ENCODE peak calls at places on chromosomes 16 and 17, in six cellular contexts. X, Z, S, M, T and J are unnamed samples.

GRCh38 chr17:31492880-31493655 is 101.6 kb downstream of the RAB11FIP4 start:
- DNase-seq in X (no peak), T (no peak), S (no peak), Z (no peak), M (no peak), J (no peak)

GRCh38 chr16:84603115-84603816 is 14.6 kb downstream of the COTL1 start:
- DNase-seq in S (peak; percentile 89), M (peak; percentile 95), Z (peak; percentile 98), T (peak; percentile 89), X (no peak), J (peak; percentile 97)

GRCh38 chr17:29687601-29688000 is 64.9 kb upstream of the CORO6 start:
- DNase-seq in S (no peak), Z (no peak), T (no peak), X (no peak), M (no peak), J (no peak)

GRCh38 chr16:1494711-1495110 is 1.6 kb downstream of the TELO2 start:
- DNase-seq in T (no peak), X (no peak), M (no peak), Z (no peak), S (no peak), J (peak; percentile 3)

GRCh38 chr17:6027342-6028024 is 42.7 kb upstream of the WSCD1 start:
- DNase-seq in X (no peak), Z (no peak), S (no peak), M (no peak), T (no peak), J (no peak)

GRCh38 chr16:1642148-1642547 is 30.0 kb downstream of the CRAMP1 start:
- DNase-seq in M (no peak), Z (no peak), X (no peak), T (no peak), S (no peak), J (no peak)

GRCh38 chr16:88533381-88533831 is 36.8 kb upstream of the ZC3H18 start:
- DNase-seq in S (peak; percentile 20), T (no peak), X (peak; percentile 63), M (no peak), Z (peak; percentile 41), J (no peak)

GRCh38 chr17:3475155-3475808 is 515 bp upstream of the ASPA start:
- DNase-seq in X (no peak), M (no peak), T (no peak), S (no peak), Z (no peak), J (no peak)

GRCh38 chr17:37710344-37710886 is 34.4 kb downstream of the HNF1B start:
- DNase-seq in S (no peak), T (no peak), M (peak; percentile 37), X (peak; percentile 95), Z (peak; percentile 86), J (peak; percentile 77)

GRCh38 chr17:81379523-81379942 is 15.7 kb upstream of the BAHCC1 start:
- DNase-seq in Z (no peak), T (peak; percentile 65), X (no peak), M (no peak), S (no peak), J (no peak)

GRCh38 chr16:3536271-3536671 is 35.5 kb downstream of the CLUAP1 start:
- DNase-seq in X (no peak), T (no peak), S (peak; percentile 86), Z (peak; percentile 76), M (peak; percentile 81), J (peak; percentile 46)

GRCh38 chr17:80789356-80789902 is 202.2 kb upstream of the CHMP6 start:
- DNase-seq in Z (peak; percentile 89), T (peak; percentile 74), S (peak; percentile 72), X (no peak), M (peak; percentile 55), J (peak; percentile 89)

GRCh38 chr16:1816396-1817275 is 10.0 kb downstream of the HAGH start:
- DNase-seq in T (no peak), M (no peak), X (no peak), S (no peak), Z (no peak), J (no peak)

GRCh38 chr16:65178151-65178550 is 56.3 kb upstream of the CDH11 start:
- DNase-seq in M (no peak), S (no peak), X (no peak), T (no peak), Z (peak; percentile 51), J (peak; percentile 14)

GRCh38 chr16:85395207-85395912 is 217.8 kb upstream of the GSE1 start:
- DNase-seq in S (peak; percentile 96), T (peak; percentile 98), X (no peak), Z (peak; percentile 97), M (peak; percentile 63), J (peak; percentile 99)

GRCh38 chr17:79028496-79029326 is 4.7 kb downstream of the C1QTNF1 start:
- DNase-seq in Z (no peak), M (no peak), S (no peak), T (no peak), X (no peak), J (peak; percentile 40)

GRCh38 chr17:79027274-79027924 is 3.4 kb downstream of the C1QTNF1 start:
- DNase-seq in S (no peak), M (no peak), Z (no peak), X (no peak), T (no peak), J (peak; percentile 37)

GRCh38 chr17:79029327-79030009 is 5.5 kb downstream of the C1QTNF1 start:
- DNase-seq in Z (no peak), T (no peak), M (no peak), X (no peak), S (no peak), J (no peak)

GRCh38 chr17:79026345-79027273 is 2.6 kb downstream of the C1QTNF1 start:
- DNase-seq in M (no peak), Z (peak; percentile 65), S (no peak), X (no peak), T (peak; percentile 76), J (peak; percentile 84)

GRCh38 chr17:79027925-79028491 is 4.0 kb downstream of the C1QTNF1 start:
- DNase-seq in T (no peak), X (no peak), M (no peak), Z (no peak), S (no peak), J (peak; percentile 75)
- H3K4me3 ChIP-seq in T (no peak overlapping the region), X (no peak overlapping the region), M (no peak overlapping the region), Z (no peak overlapping the region), S (no peak overlapping the region), J (peak overlapping the region; percentile 86)

GRCh38 chr16:9159839-9160550 is 68.6 kb downstream of the HAPSTR1 start:
- DNase-seq in M (peak; percentile 24), X (peak; percentile 93), Z (peak; percentile 59), S (peak; percentile 39), T (peak; percentile 68), J (peak; percentile 59)

GRCh38 chr16:9160551-9160911 is 69.1 kb downstream of the HAPSTR1 start:
- DNase-seq in T (no peak), Z (no peak), S (no peak), X (no peak), M (no peak), J (no peak)

GRCh38 chr16:9169094-9169493 is 77.7 kb downstream of the HAPSTR1 start:
- DNase-seq in X (no peak), Z (no peak), T (no peak), M (no peak), S (no peak), J (no peak)

GRCh38 chr16:9165601-9166220 is 74.3 kb downstream of the HAPSTR1 start:
- DNase-seq in S (no peak), M (no peak), Z (no peak), X (no peak), T (no peak), J (no peak)
- H3K4me3 ChIP-seq in S (no peak overlapping the region), M (no peak overlapping the region), Z (no peak overlapping the region), X (no peak overlapping the region), T (no peak overlapping the region), J (no peak overlapping the region)

GRCh38 chr17:38745545-38745944 is 2.6 kb downstream of the PCGF2 start:
- DNase-seq in M (no peak), T (no peak), Z (no peak), X (no peak), S (no peak), J (no peak)

GRCh38 chr17:38747385-38748328 is 479 bp downstream of the PCGF2 start:
- DNase-seq in S (no peak), X (peak; percentile 55), M (no peak), Z (no peak), T (peak; percentile 11), J (no peak)

GRCh38 chr17:38746893-38747384 is 1.2 kb downstream of the PCGF2 start:
- DNase-seq in T (no peak), X (no peak), Z (no peak), S (no peak), M (no peak), J (no peak)

GRCh38 chr17:38748329-38749221 is at the start of gene PCGF2:
- DNase-seq in T (peak; percentile 69), M (peak; percentile 72), Z (peak; percentile 86), S (peak; percentile 69), X (peak; percentile 98), J (peak; percentile 92)

DNA sequence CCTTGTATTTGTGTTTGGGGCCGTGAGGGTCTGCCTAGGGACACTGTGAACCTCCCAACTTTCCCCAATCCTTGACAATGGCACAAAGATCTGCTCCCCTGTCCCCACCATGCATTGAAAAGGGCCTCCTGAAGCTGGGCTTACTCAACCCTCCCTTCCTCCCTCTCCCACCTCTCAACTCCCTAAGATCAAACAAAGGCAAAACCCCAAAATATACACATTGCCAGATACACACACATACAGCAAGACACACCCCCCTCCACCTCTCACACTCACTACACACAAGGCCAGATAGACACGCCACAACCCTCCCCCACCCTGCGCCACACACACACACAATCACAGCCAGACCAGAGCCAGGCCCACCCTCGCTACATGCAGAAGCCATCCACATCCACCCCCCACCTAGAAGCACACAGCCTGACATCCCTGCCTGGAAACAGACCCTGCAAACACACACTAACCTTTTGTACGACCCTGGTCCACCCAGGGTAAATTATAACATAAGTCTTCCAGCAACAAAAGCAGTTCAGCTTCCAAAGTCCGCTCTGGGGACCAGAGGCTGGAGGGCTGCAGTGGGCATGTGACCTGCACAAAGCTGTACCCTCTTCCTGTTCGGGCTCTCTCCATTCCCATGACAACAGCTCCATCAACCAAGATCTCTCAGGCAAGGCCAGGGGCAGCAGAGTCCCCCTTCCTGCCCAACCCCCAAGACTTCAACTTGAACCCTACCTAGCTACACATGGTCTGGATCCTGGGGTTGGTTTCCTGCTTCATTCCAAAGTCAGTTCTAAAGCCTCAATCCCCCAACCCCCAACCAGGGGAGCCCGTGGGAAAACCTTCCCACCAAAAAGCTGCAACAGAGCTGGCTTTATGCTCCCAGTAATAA is 1.9 kb downstream of the PCGF2 start:
- DNase-seq in M (no peak), T (no peak), S (no peak), Z (no peak), X (peak; percentile 65), J (no peak)
- H3K4me3 ChIP-seq in M (peak overlapping the region; percentile 93), T (peak overlapping the region; percentile 86), S (peak overlapping the region; percentile 85), Z (peak overlapping the region; percentile 57), X (peak overlapping the region; percentile 99), J (peak overlapping the region; percentile 91)

DNA sequence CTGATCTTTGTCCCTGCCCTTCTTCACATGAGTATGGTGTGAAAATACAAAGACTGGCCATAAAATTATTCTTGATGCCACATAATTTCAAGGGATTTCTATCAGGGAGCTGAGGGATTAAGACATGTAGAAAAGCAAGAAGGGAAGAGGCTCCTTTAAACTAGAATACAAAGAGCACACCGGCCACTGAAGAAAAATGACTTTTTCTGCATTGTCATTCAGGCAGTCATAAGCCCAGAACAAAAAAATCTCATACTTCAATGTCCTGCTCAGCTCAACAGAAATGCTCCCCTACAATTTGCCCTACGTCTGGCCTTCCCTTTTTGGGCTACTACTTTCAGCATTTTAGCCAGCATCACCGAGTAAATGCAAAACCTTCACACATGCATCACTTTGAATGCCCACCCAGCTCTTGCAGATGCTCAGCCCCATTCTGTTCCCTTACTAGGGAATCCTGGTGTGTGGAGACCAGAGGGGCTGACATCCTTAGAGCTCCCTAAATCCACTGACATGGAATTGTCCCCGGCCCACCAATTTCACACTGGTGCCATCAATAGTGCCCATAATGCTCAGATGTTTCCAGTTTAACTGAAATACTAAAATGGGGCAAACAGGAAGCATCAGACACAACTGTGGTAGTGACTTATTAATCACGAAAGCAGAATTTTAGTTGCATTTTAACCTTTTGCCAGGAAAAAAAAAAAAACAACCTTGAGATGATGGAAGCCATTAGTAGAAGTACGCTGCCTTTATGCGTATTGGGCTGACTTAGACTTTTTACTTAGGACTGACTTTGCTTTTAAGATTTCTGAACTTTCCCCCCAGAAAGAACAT is 2.7 kb downstream of the MAP3K14 start:
- DNase-seq in T (no peak), S (no peak), X (no peak), M (no peak), Z (no peak), J (no peak)
- H3K4me3 ChIP-seq in T (peak overlapping the region; percentile 80), S (peak overlapping the region; percentile 92), X (no peak overlapping the region), M (peak overlapping the region; percentile 96), Z (peak overlapping the region; percentile 98), J (peak overlapping the region; percentile 84)